ENCODE peak calls at places on chromosome 17, in seven cellular contexts. H is ELR; K is NCI-H1417; Y is frontal cortex; L is fibroblast of the conjunctiva; N is activated naive CD4-positive, alpha-beta T cell treated with anti-CD3 and anti-CD28 coated beads, Interleukin-2, amount 10 ng/mL, durations not matched to agents 7 days and 5 days; B is heart left ventricle. T is an unnamed sample.

GRCh38 chr17:36942631-36943125 is 5.4 kb downstream of the LHX1 start:
- DNase-seq in K (no peak), N (no peak), L (no peak), B (no peak), H (no peak), Y (no peak), T (no peak)

GRCh38 chr17:73458191-73458590 is 146.4 kb upstream of the CDC42EP4 start:
- DNase-seq in B (no peak), K (no peak), H (no peak), L (no peak), N (no peak), Y (no peak), T (no peak)

GRCh38 chr17:42708588-42708987 is 26.3 kb downstream of the CNTNAP1 start:
- DNase-seq in Y (no peak), K (no peak), H (no peak), B (no peak), L (no peak), N (no peak), T (no peak)

GRCh38 chr17:1997146-1997586 is 28.0 kb downstream of the RTN4RL1 start:
- DNase-seq in B (no peak), Y (no peak), L (no peak), K (no peak), N (no peak), H (no peak), T (no peak)

GRCh38 chr17:71919181-71919580 is 201.6 kb upstream of the SOX9 start:
- DNase-seq in N (no peak), Y (no peak), B (no peak), K (no peak), L (peak; percentile 9), H (no peak), T (no peak)

GRCh38 chr17:59698143-59698542 is 9.1 kb downstream of the PTRH2 start:
- DNase-seq in L (no peak), B (no peak), Y (no peak), H (no peak), K (no peak), N (no peak), T (no peak)

GRCh38 chr17:44940321-44940720 is 7.3 kb downstream of the KIF18B start:
- DNase-seq in B (no peak), K (no peak), Y (no peak), H (peak; percentile 27), N (no peak), L (no peak), T (no peak)

GRCh38 chr17:50268040-50268439 is 6.2 kb upstream of the TMEM92 start:
- DNase-seq in N (peak; percentile 0), L (no peak), B (no peak), K (no peak), H (no peak), Y (no peak), T (no peak)

GRCh38 chr17:56595831-56596740 is 2.6 kb downstream of the NOG start:
- DNase-seq in N (peak; percentile 45), B (no peak), Y (no peak), K (no peak), H (peak; percentile 68), L (no peak), T (no peak)

GRCh38 chr17:42436401-42436800 is 13.3 kb upstream of the CAVIN1 start:
- DNase-seq in Y (no peak), N (no peak), K (no peak), B (peak; percentile 77), L (peak; percentile 94), H (peak; percentile 87), T (no peak)

GRCh38 chr17:80063815-80064585 is 27.6 kb downstream of the CCDC40 start:
- DNase-seq in L (peak; percentile 45), N (no peak), Y (no peak), B (no peak), K (no peak), H (peak; percentile 72), T (no peak)

GRCh38 chr17:38918916-38919315 is 6.5 kb upstream of the LASP1NB start:
- DNase-seq in L (no peak), K (no peak), B (no peak), Y (no peak), N (peak; percentile 11), H (no peak), T (no peak)

GRCh38 chr17:80692931-80693467 is 148.4 kb downstream of the RPTOR start:
- DNase-seq in L (no peak), H (no peak), K (no peak), N (no peak), Y (no peak), B (no peak), T (no peak)

GRCh38 chr17:10048951-10049350 is 143.9 kb upstream of the RCVRN start:
- DNase-seq in K (no peak), B (no peak), L (no peak), N (no peak), H (no peak), Y (no peak), T (no peak)

GRCh38 chr17:79771276-79771675 is 6.7 kb upstream of the CBX2 start:
- DNase-seq in N (no peak), K (no peak), H (no peak), Y (no peak), B (no peak), L (no peak), T (no peak)

GRCh38 chr17:64564098-64564497 is 57.3 kb downstream of the CEP95 start:
- DNase-seq in K (no peak), N (no peak), Y (no peak), H (no peak), L (no peak), B (no peak), T (no peak)

GRCh38 chr17:19016881-19017280 is 12.3 kb upstream of the FAM83G start:
- DNase-seq in Y (no peak), L (no peak), B (no peak), H (no peak), K (no peak), N (no peak), T (no peak)

GRCh38 chr17:47315451-47316266 is 8.1 kb upstream of the EFCAB13 start:
- DNase-seq in K (peak; percentile 80), Y (peak; percentile 70), B (peak; percentile 37), L (peak; percentile 87), N (peak; percentile 45), H (peak; percentile 95), T (no peak)

GRCh38 chr17:69141802-69142472 is at the start of gene ABCA6:
- DNase-seq in N (no peak), K (no peak), L (peak; percentile 83), H (peak; percentile 52), B (no peak), Y (no peak), T (no peak)

GRCh38 chr17:50187403-50187735 is 14.1 kb downstream of the COL1A1 start:
- DNase-seq in L (no peak), K (no peak), N (no peak), H (no peak), Y (no peak), B (no peak), T (no peak)